ENCODE peak calls at places on chromosomes 11 and 22, in four cellular contexts. One of them, this sample, is unnamed.

GRCh38 chr11:132632641-132633124 is 899.6 kb downstream of the OPCML start:
- DNase-seq in right lobe of liver: no peak
- DNase-seq in fibroblast of lung: peak
- DNase-seq in astrocyte of the spinal cord: peak
- DNase-seq in this sample: peak

GRCh38 chr11:38530226-38530625 is 1932.2 kb upstream of the RAG2 start:
- DNase-seq in right lobe of liver: no peak
- DNase-seq in fibroblast of lung: no peak
- DNase-seq in astrocyte of the spinal cord: no peak
- DNase-seq in this sample: no peak

GRCh38 chr22:42642801-42643631 is 2.6 kb upstream of the ATP5MGL start:
- DNase-seq in right lobe of liver: no peak
- DNase-seq in fibroblast of lung: no peak
- DNase-seq in astrocyte of the spinal cord: no peak
- DNase-seq in this sample: no peak

GRCh38 chr11:84825140-84825539 is 802.0 kb downstream of the DLG2 start:
- DNase-seq in right lobe of liver: no peak
- DNase-seq in fibroblast of lung: no peak
- DNase-seq in astrocyte of the spinal cord: no peak
- DNase-seq in this sample: peak

GRCh38 chr11:63560506-63561179 is 2.5 kb downstream of the PLAAT2 start:
- DNase-seq in right lobe of liver: no peak
- DNase-seq in fibroblast of lung: no peak
- DNase-seq in astrocyte of the spinal cord: no peak
- DNase-seq in this sample: no peak

GRCh38 chr11:10456519-10456918 is 1.5 kb downstream of the AMPD3 start:
- DNase-seq in right lobe of liver: no peak
- DNase-seq in fibroblast of lung: no peak
- DNase-seq in astrocyte of the spinal cord: no peak
- DNase-seq in this sample: no peak

GRCh38 chr11:15829312-15829711 is 527.0 kb downstream of the SOX6 start:
- DNase-seq in right lobe of liver: no peak
- DNase-seq in fibroblast of lung: no peak
- DNase-seq in astrocyte of the spinal cord: no peak
- DNase-seq in this sample: no peak

GRCh38 chr11:91147885-91148284 is 925.0 kb upstream of the CHORDC1 start:
- DNase-seq in right lobe of liver: no peak
- DNase-seq in fibroblast of lung: no peak
- DNase-seq in astrocyte of the spinal cord: no peak
- DNase-seq in this sample: no peak

GRCh38 chr22:42229455-42230149 is 40.9 kb downstream of the TCF20 start:
- DNase-seq in right lobe of liver: no peak
- DNase-seq in fibroblast of lung: peak
- DNase-seq in astrocyte of the spinal cord: peak
- DNase-seq in this sample: peak

GRCh38 chr11:13940611-13941256 is 21.8 kb upstream of the SPON1 start:
- DNase-seq in right lobe of liver: no peak
- DNase-seq in fibroblast of lung: no peak
- DNase-seq in astrocyte of the spinal cord: no peak
- DNase-seq in this sample: no peak

GRCh38 chr11:61491736-61492395 is 16.7 kb upstream of the LRRC10B start:
- DNase-seq in right lobe of liver: no peak
- DNase-seq in fibroblast of lung: no peak
- DNase-seq in astrocyte of the spinal cord: no peak
- DNase-seq in this sample: no peak

GRCh38 chr11:95831198-95831883 is 41.0 kb downstream of the CEP57 start:
- DNase-seq in right lobe of liver: no peak
- DNase-seq in fibroblast of lung: peak
- DNase-seq in astrocyte of the spinal cord: peak
- DNase-seq in this sample: peak

GRCh38 chr11:67456068-67456705 is 1.0 kb downstream of the CABP4 start:
- DNase-seq in right lobe of liver: no peak
- DNase-seq in fibroblast of lung: no peak
- DNase-seq in astrocyte of the spinal cord: no peak
- DNase-seq in this sample: no peak

GRCh38 chr22:17477401-17477833 is 85.9 kb upstream of the SLC25A18 start:
- DNase-seq in right lobe of liver: no peak
- DNase-seq in fibroblast of lung: peak
- DNase-seq in astrocyte of the spinal cord: no peak
- DNase-seq in this sample: peak

GRCh38 chr11:8777907-8778767 is 95.5 kb downstream of the RPL27A start:
- DNase-seq in right lobe of liver: no peak
- DNase-seq in fibroblast of lung: peak
- DNase-seq in astrocyte of the spinal cord: peak
- DNase-seq in this sample: peak
- H3K4me3 ChIP-seq in right lobe of liver: no peak
- H3K4me3 ChIP-seq in fibroblast of lung: no peak
- H3K4me3 ChIP-seq in astrocyte of the spinal cord: no peak
- H3K4me3 ChIP-seq in this sample: no peak

DNA sequence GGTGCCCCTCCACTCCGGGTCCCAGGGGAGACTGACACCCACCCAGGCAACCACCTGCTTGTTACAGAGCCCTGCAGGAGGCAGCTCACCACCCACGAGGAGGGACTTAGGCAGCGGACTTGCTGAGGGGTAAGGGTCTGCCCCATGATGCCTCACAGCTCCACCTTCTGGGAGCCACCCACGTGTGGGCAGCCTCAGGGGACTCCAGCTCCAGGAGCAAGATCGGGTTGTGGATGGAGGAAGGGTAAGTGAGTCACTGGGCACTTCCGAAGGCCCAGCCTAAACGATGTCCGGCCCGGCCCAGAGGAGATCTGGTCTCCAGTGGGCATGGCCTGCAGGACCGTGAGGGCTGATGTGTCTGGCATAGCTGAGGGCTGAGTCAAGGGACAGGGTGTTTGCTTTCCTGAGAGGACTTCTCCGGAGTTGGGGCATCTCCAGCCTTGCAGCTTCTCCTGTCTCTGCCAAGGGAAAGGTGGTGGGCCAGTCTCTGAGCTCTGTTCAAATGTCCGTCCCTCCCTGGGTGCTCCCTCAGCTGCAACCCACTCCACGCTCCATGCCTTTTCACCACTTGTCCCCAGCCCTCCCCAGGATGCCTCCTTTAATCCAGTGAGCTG is 32.3 kb upstream of the P2RY2 start:
- DNase-seq in right lobe of liver: no peak
- DNase-seq in fibroblast of lung: peak
- DNase-seq in astrocyte of the spinal cord: peak
- DNase-seq in this sample: no peak
- H3K4me3 ChIP-seq in right lobe of liver: no peak
- H3K4me3 ChIP-seq in fibroblast of lung: no peak
- H3K4me3 ChIP-seq in astrocyte of the spinal cord: no peak
- H3K4me3 ChIP-seq in this sample: no peak

DNA sequence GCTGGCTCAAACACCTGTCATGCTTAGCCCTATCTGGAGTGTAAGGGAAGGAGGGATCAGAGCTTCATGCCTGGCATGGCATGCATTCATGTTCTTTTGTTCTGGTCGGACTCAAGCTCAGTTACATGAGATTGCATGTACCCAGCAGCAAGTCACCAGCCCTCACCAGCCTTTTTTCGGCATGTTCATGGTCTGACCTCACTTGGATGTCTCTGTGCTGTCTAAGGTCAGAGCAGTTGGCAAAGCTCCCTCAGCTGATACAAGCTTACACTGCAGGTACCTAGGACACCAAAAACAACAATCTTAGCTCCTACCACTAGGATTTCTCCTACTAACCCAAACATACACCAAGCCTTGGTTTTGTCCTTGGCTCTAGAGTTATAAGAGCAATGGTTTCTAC is 152.6 kb downstream of the BARX2 start:
- DNase-seq in right lobe of liver: no peak
- DNase-seq in fibroblast of lung: no peak
- DNase-seq in astrocyte of the spinal cord: no peak
- DNase-seq in this sample: no peak
- H3K4me3 ChIP-seq in right lobe of liver: no peak
- H3K4me3 ChIP-seq in fibroblast of lung: no peak
- H3K4me3 ChIP-seq in astrocyte of the spinal cord: no peak
- H3K4me3 ChIP-seq in this sample: no peak

GRCh38 chr11:122173587-122173986 is 57.6 kb upstream of the BLID start:
- DNase-seq in right lobe of liver: no peak
- DNase-seq in fibroblast of lung: no peak
- DNase-seq in astrocyte of the spinal cord: no peak
- DNase-seq in this sample: no peak

GRCh38 chr11:122177238-122177637 is 61.2 kb upstream of the BLID start:
- DNase-seq in right lobe of liver: no peak
- DNase-seq in fibroblast of lung: no peak
- DNase-seq in astrocyte of the spinal cord: no peak
- DNase-seq in this sample: no peak

GRCh38 chr11:122176651-122177050 is 60.6 kb upstream of the BLID start:
- DNase-seq in right lobe of liver: no peak
- DNase-seq in fibroblast of lung: no peak
- DNase-seq in astrocyte of the spinal cord: no peak
- DNase-seq in this sample: no peak

GRCh38 chr11:122173074-122173450 is 57.0 kb upstream of the BLID start:
- DNase-seq in right lobe of liver: no peak
- DNase-seq in fibroblast of lung: no peak
- DNase-seq in astrocyte of the spinal cord: no peak
- DNase-seq in this sample: no peak

DNA sequence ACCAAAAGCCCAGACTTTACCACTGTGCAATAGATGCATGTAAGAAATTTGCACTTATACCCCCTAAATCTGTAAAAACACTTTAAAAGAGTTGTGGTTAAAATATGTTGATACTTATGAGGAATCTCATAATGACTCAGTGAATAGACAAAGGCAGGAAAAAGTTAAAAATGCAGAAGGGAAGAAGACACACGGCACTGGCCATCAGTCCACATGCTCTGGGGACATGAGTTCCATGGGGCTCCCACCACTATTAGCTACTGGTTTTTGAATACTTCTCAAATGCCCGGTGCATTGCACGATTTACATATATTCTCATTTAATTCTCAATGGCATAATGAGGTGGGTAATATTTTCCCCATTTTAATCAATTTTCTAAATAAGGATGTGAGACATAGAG is 59.3 kb upstream of the BLID start:
- DNase-seq in right lobe of liver: no peak
- DNase-seq in fibroblast of lung: no peak
- DNase-seq in astrocyte of the spinal cord: no peak
- DNase-seq in this sample: no peak
- H3K4me3 ChIP-seq in right lobe of liver: no peak
- H3K4me3 ChIP-seq in fibroblast of lung: peak
- H3K4me3 ChIP-seq in astrocyte of the spinal cord: peak
- H3K4me3 ChIP-seq in this sample: no peak

GRCh38 chr11:71268706-71269321 is 16.4 kb upstream of the SHANK2 start:
- DNase-seq in right lobe of liver: no peak
- DNase-seq in fibroblast of lung: no peak
- DNase-seq in astrocyte of the spinal cord: no peak
- DNase-seq in this sample: no peak
- H3K4me3 ChIP-seq in right lobe of liver: no peak
- H3K4me3 ChIP-seq in fibroblast of lung: no peak
- H3K4me3 ChIP-seq in astrocyte of the spinal cord: no peak
- H3K4me3 ChIP-seq in this sample: no peak

GRCh38 chr22:46043816-46044717 is 67.1 kb upstream of the WNT7B start:
- DNase-seq in right lobe of liver: peak
- DNase-seq in fibroblast of lung: no peak
- DNase-seq in astrocyte of the spinal cord: peak
- DNase-seq in this sample: peak

GRCh38 chr22:46043339-46043738 is 66.4 kb upstream of the WNT7B start:
- DNase-seq in right lobe of liver: no peak
- DNase-seq in fibroblast of lung: no peak
- DNase-seq in astrocyte of the spinal cord: no peak
- DNase-seq in this sample: no peak

GRCh38 chr22:46041642-46042041 is 64.7 kb upstream of the WNT7B start:
- DNase-seq in right lobe of liver: no peak
- DNase-seq in fibroblast of lung: no peak
- DNase-seq in astrocyte of the spinal cord: no peak
- DNase-seq in this sample: no peak

GRCh38 chr22:46040471-46041465 is 63.8 kb upstream of the WNT7B start:
- DNase-seq in right lobe of liver: no peak
- DNase-seq in fibroblast of lung: no peak
- DNase-seq in astrocyte of the spinal cord: no peak
- DNase-seq in this sample: no peak

DNA sequence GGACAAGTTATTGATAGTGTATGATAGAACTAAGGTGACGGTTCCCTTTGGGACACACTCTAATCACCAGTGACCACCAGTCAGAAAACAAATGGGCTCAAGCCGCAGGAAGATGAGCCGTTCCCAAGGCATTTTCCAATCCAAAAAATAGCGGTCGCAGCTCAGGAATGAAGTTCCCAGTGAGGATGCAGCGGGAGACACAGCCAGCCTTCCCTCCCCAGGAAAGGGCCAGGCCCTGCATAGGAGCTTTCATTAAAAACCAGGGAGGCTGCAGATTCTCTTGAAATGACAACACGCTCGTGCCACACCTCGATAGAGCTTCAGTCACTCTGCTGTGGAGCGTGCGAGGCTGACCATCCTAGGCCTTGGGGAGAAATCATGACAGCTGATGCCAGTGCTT is 65.8 kb upstream of the WNT7B start:
- DNase-seq in right lobe of liver: no peak
- DNase-seq in fibroblast of lung: no peak
- DNase-seq in astrocyte of the spinal cord: no peak
- DNase-seq in this sample: no peak
- H3K4me3 ChIP-seq in right lobe of liver: no peak
- H3K4me3 ChIP-seq in fibroblast of lung: no peak
- H3K4me3 ChIP-seq in astrocyte of the spinal cord: no peak
- H3K4me3 ChIP-seq in this sample: no peak

GRCh38 chr22:44586337-44586990 is 88.4 kb upstream of the RTL6 start:
- DNase-seq in right lobe of liver: peak
- DNase-seq in fibroblast of lung: no peak
- DNase-seq in astrocyte of the spinal cord: no peak
- DNase-seq in this sample: no peak
- H3K4me3 ChIP-seq in right lobe of liver: no peak
- H3K4me3 ChIP-seq in fibroblast of lung: no peak
- H3K4me3 ChIP-seq in astrocyte of the spinal cord: no peak
- H3K4me3 ChIP-seq in this sample: no peak

GRCh38 chr11:40133526-40133925 is 1325.9 kb downstream of the LRRC4C start:
- DNase-seq in right lobe of liver: no peak
- DNase-seq in fibroblast of lung: no peak
- DNase-seq in astrocyte of the spinal cord: no peak
- DNase-seq in this sample: no peak

GRCh38 chr11:40130427-40130826 is 1329.0 kb downstream of the LRRC4C start:
- DNase-seq in right lobe of liver: no peak
- DNase-seq in fibroblast of lung: no peak
- DNase-seq in astrocyte of the spinal cord: no peak
- DNase-seq in this sample: no peak

GRCh38 chr11:40125054-40125453 is 1334.4 kb downstream of the LRRC4C start:
- DNase-seq in right lobe of liver: no peak
- DNase-seq in fibroblast of lung: no peak
- DNase-seq in astrocyte of the spinal cord: no peak
- DNase-seq in this sample: no peak

GRCh38 chr11:40132881-40133280 is 1326.6 kb downstream of the LRRC4C start:
- DNase-seq in right lobe of liver: no peak
- DNase-seq in fibroblast of lung: no peak
- DNase-seq in astrocyte of the spinal cord: peak
- DNase-seq in this sample: no peak

DNA sequence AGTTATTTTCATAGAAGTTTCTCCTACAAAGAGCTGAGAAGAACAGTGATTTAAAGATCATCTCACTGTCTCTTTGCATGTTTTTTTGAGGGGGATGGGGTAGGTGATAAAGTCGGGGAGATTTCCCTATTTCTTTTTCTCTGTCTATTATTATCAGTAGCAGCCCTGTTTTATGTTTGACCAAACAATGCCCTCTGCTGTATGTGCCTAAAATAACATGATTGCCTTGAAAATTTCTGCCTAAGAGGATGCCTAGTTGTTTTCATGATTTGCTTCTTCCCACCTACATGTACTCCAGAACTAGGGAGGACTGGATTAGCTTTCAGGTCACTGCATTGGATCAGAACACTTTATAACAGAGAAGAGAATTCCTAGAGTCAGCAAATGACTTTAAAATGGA is 1330.2 kb downstream of the LRRC4C start:
- DNase-seq in right lobe of liver: no peak
- DNase-seq in fibroblast of lung: no peak
- DNase-seq in astrocyte of the spinal cord: peak
- DNase-seq in this sample: no peak
- H3K4me3 ChIP-seq in right lobe of liver: no peak
- H3K4me3 ChIP-seq in fibroblast of lung: no peak
- H3K4me3 ChIP-seq in astrocyte of the spinal cord: no peak
- H3K4me3 ChIP-seq in this sample: no peak